ENCODE peak calls at places on chromosomes 3 and 15, in five cellular contexts. Q, T, W, B and V are unnamed samples. For H3K27me3, the result is how much of the 10 kb centered on the place peaks cover.

GRCh38 chr3:52204337-52205073 is 6.5 kb downstream of the ALAS1 start:
- DNase-seq in T (no peak), B (no peak), Q (no peak), W (no peak), V (no peak)

GRCh38 chr3:74106882-74107281 is 482.1 kb upstream of the PDZRN3 start:
- DNase-seq in Q (no peak), W (no peak), B (no peak), T (no peak), V (no peak)

GRCh38 chr15:71612066-71612715 is 198.2 kb upstream of the NR2E3 start:
- DNase-seq in W (peak), T (no peak), B (no peak), Q (no peak), V (no peak)

GRCh38 chr3:33887478-33887877 is 89.0 kb downstream of the PDCD6IP start:
- DNase-seq in B (no peak), T (no peak), Q (no peak), W (no peak), V (no peak)

GRCh38 chr3:98587654-98588532 is 5.5 kb downstream of the CPOX start:
- DNase-seq in B (no peak), W (no peak), T (no peak), Q (no peak), V (no peak)

GRCh38 chr15:62119224-62119925 is 45.7 kb downstream of the C2CD4B start:
- DNase-seq in Q (no peak), T (no peak), B (no peak), W (peak), V (no peak)

GRCh38 chr15:25176616-25176923 is 221.8 kb downstream of the SNRPN start:
- DNase-seq in T (no peak), B (peak), W (no peak), Q (peak), V (no peak)

GRCh38 chr3:32238027-32238815 is at the start of gene CMTM8:
- DNase-seq in B (peak), Q (no peak), W (peak), T (no peak), V (peak)

GRCh38 chr3:140203510-140203909 is 268.5 kb downstream of the CLSTN2 start:
- DNase-seq in W (no peak), B (no peak), T (no peak), Q (no peak), V (no peak)

GRCh38 chr15:90884719-90885431 is 571 bp downstream of the FES start:
- DNase-seq in W (no peak), T (no peak), B (no peak), Q (no peak), V (no peak)

GRCh38 chr3:57147071-57147470 is 18.1 kb downstream of the IL17RD start:
- DNase-seq in W (no peak), Q (no peak), T (no peak), B (no peak), V (no peak)

GRCh38 chr15:68408526-68408925 is 23.4 kb downstream of the ITGA11 start:
- DNase-seq in B (no peak), T (no peak), W (no peak), Q (no peak), V (no peak)

GRCh38 chr3:105965384-105965783 is 96.6 kb upstream of the CBLB start:
- DNase-seq in W (peak), Q (no peak), T (no peak), B (no peak), V (no peak)

GRCh38 chr15:92638709-92639365 is 16.7 kb downstream of the FAM174B start:
- DNase-seq in T (no peak), Q (peak), W (no peak), B (no peak), V (no peak)

GRCh38 chr15:62895905-62896316 is 146.6 kb upstream of the TPM1 start:
- DNase-seq in Q (no peak), B (no peak), T (no peak), W (peak), V (no peak)

GRCh38 chr3:113623324-113623723 is 73.1 kb downstream of the USF3 start:
- DNase-seq in Q (no peak), B (no peak), T (no peak), W (peak), V (peak)

GRCh38 chr3:87288486-87288885 is 12.1 kb upstream of the POU1F1 start:
- DNase-seq in T (no peak), B (no peak), Q (no peak), W (no peak), V (no peak)

GRCh38 chr3:112531358-112531781 is 30.4 kb downstream of the ATG3 start:
- DNase-seq in B (no peak), Q (no peak), W (peak), T (no peak), V (no peak)

GRCh38 chr15:78149805-78150751 is 916 bp downstream of the IDH3A start:
- DNase-seq in Q (no peak), W (peak), T (no peak), B (no peak), V (no peak)

GRCh38 chr3:126191246-126191645 is 10.9 kb upstream of the ALDH1L1 start:
- DNase-seq in T (no peak), W (no peak), B (no peak), Q (no peak), V (no peak)

GRCh38 chr3:186807231-186807630 is 949 bp upstream of the RFC4 start:
- DNase-seq in B (no peak), W (no peak), Q (no peak), T (no peak), V (no peak)

GRCh38 chr3:186802701-186803100 is 3.6 kb downstream of the RFC4 start:
- DNase-seq in B (no peak), Q (no peak), T (no peak), W (no peak), V (no peak)

GRCh38 chr3:186810597-186810996 is 4.3 kb upstream of the RFC4 start:
- DNase-seq in B (no peak), Q (no peak), T (no peak), W (no peak), V (no peak)

DNA sequence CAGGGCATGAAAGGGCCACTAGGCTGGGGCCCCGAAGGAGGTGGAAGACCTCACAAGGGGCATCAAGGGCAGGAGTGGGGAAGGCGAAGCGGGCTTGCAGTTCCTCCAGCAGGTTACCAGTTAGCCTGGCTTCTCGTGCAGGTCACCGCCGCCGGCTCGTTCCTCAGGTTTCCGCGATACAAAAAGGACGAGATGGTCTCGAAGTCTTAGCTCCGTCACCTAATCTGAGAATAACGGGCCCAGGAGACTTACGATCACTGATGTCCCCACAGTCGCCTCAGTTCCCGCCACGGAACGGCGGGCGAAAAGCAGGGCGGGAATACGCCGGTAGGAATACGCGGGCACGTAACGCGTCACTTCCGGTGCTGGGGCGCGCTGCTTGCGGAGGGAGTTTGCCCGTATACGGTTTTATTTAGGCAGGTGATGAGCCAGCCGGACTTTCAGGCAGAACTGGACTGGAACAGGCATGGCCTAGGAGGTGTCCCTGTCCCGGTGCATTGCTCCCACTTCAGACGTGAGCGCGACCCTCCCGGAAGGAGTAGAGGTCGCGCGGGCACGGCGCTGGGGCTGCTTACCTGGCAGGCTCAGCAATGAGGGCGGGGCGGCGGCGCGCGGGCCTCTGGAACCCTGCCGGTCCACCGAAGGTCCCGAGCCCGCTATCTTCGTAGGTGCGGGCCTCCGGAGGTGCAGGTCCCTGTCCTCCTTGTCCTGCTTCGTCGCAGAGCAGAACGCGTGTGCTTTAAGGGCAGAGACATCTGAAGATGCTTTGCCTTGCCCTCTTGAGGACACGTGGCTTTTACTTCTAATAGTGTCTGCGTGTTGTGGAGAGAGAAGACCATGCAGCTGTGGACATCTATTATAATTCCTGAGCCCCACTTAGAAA is at the start of gene RFC4:
- DNase-seq in B (peak), Q (peak), W (peak), T (peak), V (peak)
- TF ChIP-seq CTCF in B (no peak), Q (no peak), W (no peak), T (no peak), V (no peak)

DNA sequence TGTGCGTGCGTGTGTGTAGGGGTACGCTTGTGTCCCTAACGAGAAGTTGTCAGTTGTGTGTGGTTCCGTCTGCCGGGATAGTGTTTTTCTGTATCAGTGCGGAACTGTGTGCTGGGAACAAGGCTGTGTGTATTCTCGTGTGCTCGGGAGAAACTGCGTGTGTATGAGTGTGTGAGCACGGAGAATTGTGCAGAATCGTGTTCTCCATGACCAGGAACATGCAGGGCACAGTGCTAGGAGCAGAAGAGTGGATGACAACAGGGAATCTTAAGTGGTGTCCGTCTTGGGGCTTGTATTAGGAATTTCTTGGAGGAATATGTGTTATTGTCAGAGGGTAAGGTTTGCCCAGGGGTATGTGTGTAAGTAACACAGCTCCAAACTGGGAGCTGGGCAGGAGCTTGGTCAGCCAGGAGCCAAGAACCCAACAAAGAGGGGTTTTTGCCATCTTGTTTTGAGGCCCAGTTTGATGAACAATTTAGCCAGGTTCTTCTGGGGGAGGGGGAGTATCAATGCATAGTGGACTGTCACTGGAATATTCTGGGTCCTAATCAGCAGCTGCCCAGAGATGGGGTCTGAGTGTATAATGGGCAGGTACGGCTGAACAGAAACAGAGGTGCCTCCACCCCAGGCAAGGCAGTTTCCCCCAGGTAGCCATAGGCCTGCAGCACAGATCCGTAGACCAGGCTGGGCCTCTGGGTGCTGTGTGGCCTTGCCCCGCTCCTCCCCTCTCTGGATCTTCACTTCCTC is 2.2 kb downstream of the ISL2 start:
- DNase-seq in T (no peak), B (no peak), W (no peak), Q (no peak), V (no peak)
- H3K27me3 ChIP-seq in T (half or more), B (half or more), W (half or more), Q (under half), V (under half)

DNA sequence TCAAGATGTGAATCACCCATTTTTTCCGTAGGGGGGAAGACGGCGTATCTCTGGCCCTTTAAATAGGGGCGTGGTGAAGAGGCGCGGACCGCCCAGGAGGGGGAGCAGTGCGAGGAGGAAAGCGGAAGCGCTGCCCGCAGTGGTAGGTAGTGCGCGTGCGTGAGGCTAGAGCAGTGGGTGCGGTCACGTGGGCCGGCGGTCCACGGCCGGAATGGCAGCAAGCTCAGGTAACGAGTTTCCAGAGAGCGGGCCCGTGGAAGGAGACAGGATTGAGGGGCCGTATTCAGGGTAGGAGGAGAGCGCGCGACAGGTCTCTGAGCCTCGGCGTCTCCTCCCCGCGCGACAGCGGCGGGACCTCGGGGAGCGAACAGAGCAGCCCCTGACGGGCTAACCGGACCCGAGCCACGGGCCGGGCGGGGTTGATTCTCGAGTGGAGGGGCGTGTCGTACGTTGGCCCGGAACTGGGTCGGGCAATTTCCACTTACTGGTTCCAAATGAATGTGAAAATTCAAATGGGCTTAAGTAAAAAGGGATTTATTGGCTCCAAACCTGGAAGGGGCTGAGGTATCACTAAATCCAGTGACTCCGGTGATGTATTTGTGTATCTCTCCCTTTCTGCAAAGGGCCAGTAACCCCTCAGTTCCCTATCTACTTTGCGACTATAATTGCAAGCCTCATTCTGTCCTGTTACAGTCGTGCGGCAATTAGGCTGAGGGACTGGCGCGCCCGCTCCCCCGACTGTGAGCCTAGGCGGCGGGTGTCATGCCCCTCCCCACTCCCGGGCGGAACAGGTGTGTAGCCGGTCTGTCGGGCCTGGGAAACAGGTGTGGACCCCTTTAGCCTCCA is at the start of gene VPS8:
- DNase-seq in Q (peak), B (peak), W (peak), T (peak), V (peak)
- TF ChIP-seq CTCF in Q (peak), B (peak), W (peak), T (peak), V (peak)

GRCh38 chr15:70439880-70440279 is 323.5 kb downstream of the UACA start:
- DNase-seq in T (no peak), B (no peak), W (no peak), Q (peak), V (no peak)

GRCh38 chr15:70440416-70441138 is 322.8 kb downstream of the UACA start:
- DNase-seq in Q (peak), W (no peak), T (no peak), B (no peak), V (no peak)

GRCh38 chr15:70437882-70438331 is 325.5 kb downstream of the UACA start:
- DNase-seq in Q (peak), T (no peak), B (no peak), W (no peak), V (no peak)

GRCh38 chr15:70438776-70439175 is 324.6 kb downstream of the UACA start:
- DNase-seq in W (no peak), T (no peak), Q (peak), B (peak), V (no peak)

GRCh38 chr15:70439304-70439877 is 324.0 kb downstream of the UACA start:
- DNase-seq in Q (peak), W (peak), B (no peak), T (no peak), V (no peak)
- H3K27me3 ChIP-seq in Q (under half), W (under half), B (under half), T (under half), V (under half)

DNA sequence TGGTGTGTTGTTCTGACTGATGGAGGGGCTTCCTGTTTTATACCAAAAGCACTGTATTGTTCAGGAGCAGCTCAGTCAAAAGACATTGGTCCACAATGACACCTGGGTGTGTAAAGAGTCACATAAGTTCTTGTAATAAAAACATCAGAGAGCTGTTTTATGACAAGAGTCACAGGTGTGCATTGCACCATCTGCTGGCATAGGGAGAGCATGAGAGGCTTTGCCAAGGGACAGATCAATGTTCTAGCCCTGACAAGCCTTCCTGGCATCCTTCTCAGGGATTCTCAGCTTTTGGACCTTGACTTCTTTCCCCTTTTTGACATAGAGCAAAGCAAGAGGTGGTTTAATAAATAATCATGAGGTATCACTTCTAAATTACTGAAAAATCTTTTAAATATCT is 20.5 kb downstream of the ARPP21 start:
- DNase-seq in W (no peak), B (no peak), Q (no peak), T (no peak), V (peak)
- TF ChIP-seq CTCF in W (no peak), B (peak), Q (no peak), T (no peak), V (no peak)

DNA sequence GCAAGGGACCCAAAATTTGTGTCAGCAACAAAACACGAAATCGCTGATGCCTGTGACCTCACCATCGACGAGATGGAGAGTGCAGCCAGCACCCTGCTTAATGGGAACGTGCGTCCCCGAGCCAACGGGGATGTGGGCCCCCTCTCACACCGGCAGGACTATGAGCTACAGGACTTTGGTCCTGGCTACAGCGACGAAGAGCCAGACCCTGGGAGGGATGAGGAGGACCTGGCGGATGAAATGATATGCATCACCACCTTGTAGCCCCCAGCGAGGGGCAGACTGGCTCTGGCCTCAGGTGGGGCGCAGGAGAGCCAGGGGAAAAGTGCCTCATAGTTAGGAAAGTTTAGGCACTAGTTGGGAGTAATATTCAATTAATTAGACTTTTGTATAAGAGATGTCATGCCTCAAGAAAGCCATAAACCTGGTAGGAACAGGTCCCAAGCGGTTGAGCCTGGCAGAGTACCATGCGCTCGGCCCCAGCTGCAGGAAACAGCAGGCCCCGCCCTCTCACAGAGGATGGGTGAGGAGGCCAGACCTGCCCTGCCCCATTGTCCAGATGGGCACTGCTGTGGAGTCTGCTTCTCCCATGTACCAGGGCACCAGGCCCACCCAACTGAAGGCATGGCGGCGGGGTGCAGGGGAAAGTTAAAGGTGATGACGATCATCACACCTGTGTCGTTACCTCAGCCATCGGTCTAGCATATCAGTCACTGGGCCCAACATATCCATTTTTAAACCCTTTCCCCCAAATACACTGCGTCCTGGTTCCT is 34.9 kb downstream of the CHDH start:
- DNase-seq in B (no peak), T (no peak), Q (no peak), W (no peak), V (no peak)
- H3K27me3 ChIP-seq in B (under half), T (under half), Q (under half), W (under half), V (under half)

DNA sequence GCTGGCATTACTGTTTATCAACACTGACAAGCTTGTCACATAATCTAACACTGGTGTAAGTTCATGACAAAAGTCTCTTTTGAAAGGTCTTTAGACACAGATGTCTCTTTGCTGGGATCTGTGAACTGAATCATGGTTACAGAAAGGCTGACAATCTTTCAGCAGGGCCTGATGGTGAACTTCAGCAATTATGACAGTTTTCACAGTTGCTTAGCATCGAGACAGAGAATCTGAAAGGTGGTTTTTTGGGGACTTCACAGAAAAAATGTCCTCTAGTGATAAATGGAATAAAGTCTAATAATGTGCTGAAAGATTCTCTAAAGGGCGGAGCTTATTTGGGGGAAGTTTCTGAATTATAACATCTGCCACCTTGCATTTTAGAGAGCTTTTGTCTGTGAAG is 32.3 kb downstream of the CLDN1 start:
- DNase-seq in T (no peak), Q (no peak), W (no peak), B (no peak), V (no peak)
- TF ChIP-seq CTCF in T (no peak), Q (no peak), W (no peak), B (no peak), V (no peak)

GRCh38 chr15:64060716-64061115 is 14.4 kb upstream of the DAPK2 start:
- DNase-seq in T (no peak), Q (no peak), W (no peak), B (no peak), V (no peak)
- H3K27me3 ChIP-seq in T (under half), Q (under half), W (under half), B (under half), V (under half)